ENCODE peak calls at places on chromosomes 11 and 22, in five cellular contexts. One of them, this sample, is unnamed.

GRCh38 chr11:2944953-2945756 is 15.9 kb upstream of the PHLDA2 start:
- DNase-seq in tibial artery: peak; percentile 95
- DNase-seq in K562: no peak
- DNase-seq in HFF-Myc: no peak
- DNase-seq in heart right ventricle: peak; percentile 87
- DNase-seq in this sample: peak; percentile 90

GRCh38 chr11:94120946-94121345 is 7.7 kb upstream of the PANX1 start:
- DNase-seq in tibial artery: no peak
- DNase-seq in K562: no peak
- DNase-seq in heart right ventricle: no peak
- DNase-seq in HFF-Myc: no peak
- DNase-seq in this sample: peak; percentile 32

GRCh38 chr11:130407978-130408377 is 20.4 kb downstream of the ADAMTS8 start:
- DNase-seq in heart right ventricle: no peak
- DNase-seq in HFF-Myc: peak; percentile 72
- DNase-seq in tibial artery: peak; percentile 78
- DNase-seq in K562: no peak
- DNase-seq in this sample: no peak

GRCh38 chr11:122441702-122442092 is 213.8 kb upstream of the UBASH3B start:
- DNase-seq in HFF-Myc: no peak
- DNase-seq in heart right ventricle: no peak
- DNase-seq in K562: no peak
- DNase-seq in tibial artery: no peak
- DNase-seq in this sample: no peak

GRCh38 chr11:61776561-61777075 is 15.8 kb downstream of the TMEM258 start:
- DNase-seq in tibial artery: no peak
- DNase-seq in HFF-Myc: no peak
- DNase-seq in heart right ventricle: peak; percentile 38
- DNase-seq in K562: peak; percentile 90
- DNase-seq in this sample: no peak

GRCh38 chr11:113906038-113906437 is 1.4 kb downstream of the HTR3B start:
- DNase-seq in heart right ventricle: no peak
- DNase-seq in HFF-Myc: no peak
- DNase-seq in K562: no peak
- DNase-seq in tibial artery: no peak
- DNase-seq in this sample: no peak

GRCh38 chr11:66183581-66184048 is 84.8 kb upstream of the RAB1B start:
- DNase-seq in heart right ventricle: no peak
- DNase-seq in K562: no peak
- DNase-seq in tibial artery: no peak
- DNase-seq in HFF-Myc: no peak
- DNase-seq in this sample: no peak

GRCh38 chr22:38927033-38927789 is 30.2 kb upstream of the APOBEC3A start:
- DNase-seq in K562: peak; percentile 30
- DNase-seq in heart right ventricle: peak; percentile 77
- DNase-seq in HFF-Myc: no peak
- DNase-seq in tibial artery: peak; percentile 86
- DNase-seq in this sample: no peak

GRCh38 chr11:106727261-106727660 is 291.0 kb downstream of the GUCY1A2 start:
- DNase-seq in K562: no peak
- DNase-seq in tibial artery: no peak
- DNase-seq in HFF-Myc: no peak
- DNase-seq in heart right ventricle: no peak
- DNase-seq in this sample: peak; percentile 19

GRCh38 chr11:94504689-94505293 is 7.5 kb upstream of the C11orf97 start:
- DNase-seq in HFF-Myc: no peak
- DNase-seq in heart right ventricle: no peak
- DNase-seq in tibial artery: no peak
- DNase-seq in K562: peak; percentile 40
- DNase-seq in this sample: peak; percentile 62

GRCh38 chr11:122796128-122796717 is 42.1 kb upstream of the CRTAM start:
- DNase-seq in K562: peak; percentile 39
- DNase-seq in tibial artery: no peak
- DNase-seq in heart right ventricle: peak; percentile 44
- DNase-seq in HFF-Myc: no peak
- DNase-seq in this sample: no peak

GRCh38 chr11:65355776-65356393 is 1.3 kb downstream of the TIGD3 start:
- DNase-seq in K562: no peak
- DNase-seq in tibial artery: peak; percentile 74
- DNase-seq in HFF-Myc: no peak
- DNase-seq in heart right ventricle: peak; percentile 52
- DNase-seq in this sample: no peak

GRCh38 chr11:65479184-65480145 is 19.4 kb upstream of the MALAT1 start:
- DNase-seq in heart right ventricle: peak; percentile 44
- DNase-seq in tibial artery: peak; percentile 90
- DNase-seq in K562: no peak
- DNase-seq in HFF-Myc: no peak
- DNase-seq in this sample: no peak

GRCh38 chr22:48579915-48580279 is 1247.8 kb downstream of the BRD1 start:
- DNase-seq in heart right ventricle: no peak
- DNase-seq in tibial artery: no peak
- DNase-seq in K562: no peak
- DNase-seq in HFF-Myc: no peak
- DNase-seq in this sample: no peak

GRCh38 chr22:28801845-28802594 is 1.7 kb upstream of the XBP1 start:
- DNase-seq in HFF-Myc: no peak
- DNase-seq in heart right ventricle: no peak
- DNase-seq in tibial artery: no peak
- DNase-seq in K562: peak; percentile 63
- DNase-seq in this sample: no peak

GRCh38 chr11:10350341-10350740 is 45.5 kb downstream of the ADM start:
- DNase-seq in HFF-Myc: no peak
- DNase-seq in heart right ventricle: no peak
- DNase-seq in tibial artery: no peak
- DNase-seq in K562: no peak
- DNase-seq in this sample: no peak

GRCh38 chr11:125946712-125947418 is 1.0 kb downstream of the VSIG10L2 start:
- DNase-seq in tibial artery: peak; percentile 45
- DNase-seq in heart right ventricle: no peak
- DNase-seq in K562: no peak
- DNase-seq in HFF-Myc: no peak
- DNase-seq in this sample: no peak

GRCh38 chr22:46077669-46078099 is 72.6 kb upstream of the PPARA start:
- DNase-seq in heart right ventricle: peak; percentile 12
- DNase-seq in K562: no peak
- DNase-seq in tibial artery: peak; percentile 65
- DNase-seq in HFF-Myc: no peak
- DNase-seq in this sample: no peak

GRCh38 chr11:17066691-17067090 is 10.8 kb downstream of the RPS13 start:
- DNase-seq in HFF-Myc: no peak
- DNase-seq in K562: no peak
- DNase-seq in tibial artery: no peak
- DNase-seq in heart right ventricle: no peak
- DNase-seq in this sample: no peak

GRCh38 chr11:78202733-78203167 is 14.0 kb downstream of the USP35 start:
- DNase-seq in heart right ventricle: no peak
- DNase-seq in tibial artery: no peak
- DNase-seq in K562: no peak
- DNase-seq in HFF-Myc: no peak
- DNase-seq in this sample: no peak

GRCh38 chr11:126537492-126537891 is 182.0 kb downstream of the ST3GAL4 start:
- DNase-seq in K562: no peak
- DNase-seq in heart right ventricle: no peak
- DNase-seq in HFF-Myc: no peak
- DNase-seq in tibial artery: no peak
- DNase-seq in this sample: no peak

GRCh38 chr11:46210133-46210636 is 67.3 kb upstream of the CREB3L1 start:
- DNase-seq in HFF-Myc: peak; percentile 16
- DNase-seq in heart right ventricle: no peak
- DNase-seq in tibial artery: no peak
- DNase-seq in K562: peak; percentile 49
- DNase-seq in this sample: no peak

GRCh38 chr11:63518548-63518947 is 12.7 kb downstream of the LGALS12 start:
- DNase-seq in HFF-Myc: no peak
- DNase-seq in tibial artery: no peak
- DNase-seq in heart right ventricle: no peak
- DNase-seq in K562: peak; percentile 18
- DNase-seq in this sample: peak; percentile 67

GRCh38 chr11:62544521-62545436 is 1.8 kb downstream of the AHNAK start:
- DNase-seq in K562: peak; percentile 48
- DNase-seq in tibial artery: no peak
- DNase-seq in heart right ventricle: peak; percentile 48
- DNase-seq in HFF-Myc: no peak
- DNase-seq in this sample: no peak

GRCh38 chr11:69867076-69868002 is 48.1 kb upstream of the FGF3 start:
- DNase-seq in K562: no peak
- DNase-seq in HFF-Myc: no peak
- DNase-seq in heart right ventricle: no peak
- DNase-seq in tibial artery: peak; percentile 69
- DNase-seq in this sample: peak; percentile 19

GRCh38 chr11:82863209-82863608 is 37.0 kb downstream of the PRCP start:
- DNase-seq in HFF-Myc: no peak
- DNase-seq in K562: no peak
- DNase-seq in tibial artery: no peak
- DNase-seq in heart right ventricle: no peak
- DNase-seq in this sample: no peak

GRCh38 chr11:3781423-3781822 is 15.9 kb downstream of the NUP98 start:
- DNase-seq in HFF-Myc: no peak
- DNase-seq in tibial artery: no peak
- DNase-seq in K562: no peak
- DNase-seq in heart right ventricle: no peak
- DNase-seq in this sample: no peak

GRCh38 chr11:61771195-61771894 is 18.9 kb downstream of the MYRF start:
- DNase-seq in K562: no peak
- DNase-seq in HFF-Myc: no peak
- DNase-seq in heart right ventricle: no peak
- DNase-seq in tibial artery: no peak
- DNase-seq in this sample: no peak

GRCh38 chr22:31995046-31995445 is 48.0 kb upstream of the SLC5A1 start:
- DNase-seq in heart right ventricle: no peak
- DNase-seq in HFF-Myc: no peak
- DNase-seq in K562: no peak
- DNase-seq in tibial artery: no peak
- DNase-seq in this sample: no peak

DNA sequence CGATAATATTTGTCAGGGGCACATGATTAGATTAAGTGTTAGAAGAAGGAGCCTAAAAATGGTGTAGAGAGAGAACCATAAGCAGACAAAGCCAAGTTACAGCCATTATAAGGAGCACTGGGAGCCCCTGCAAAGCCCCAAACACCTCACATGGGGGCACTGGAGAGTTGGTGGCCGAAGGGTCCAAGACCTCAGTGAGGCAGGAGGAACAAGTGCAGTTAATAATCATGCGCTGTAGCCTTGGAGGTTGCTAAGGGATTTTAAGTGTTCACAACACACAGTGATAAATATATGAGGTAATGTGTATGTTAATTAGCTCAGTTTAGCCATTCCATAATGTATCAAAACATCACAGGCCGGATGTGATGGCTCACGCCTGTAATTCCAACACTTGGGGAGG is 54.4 kb upstream of the JAM3 start:
- DNase-seq in heart right ventricle: peak; percentile 34
- DNase-seq in K562: peak; percentile 26
- DNase-seq in tibial artery: no peak
- DNase-seq in HFF-Myc: no peak
- DNase-seq in this sample: no peak
- TF ChIP-seq CTCF in heart right ventricle: peak; percentile 45
- TF ChIP-seq CTCF in K562: peak; percentile 44
- TF ChIP-seq CTCF in tibial artery: peak; percentile 25
- TF ChIP-seq CTCF in HFF-Myc: peak; percentile 34
- TF ChIP-seq CTCF in this sample: peak; percentile 25

GRCh38 chr11:847876-848275 is 5.2 kb downstream of the TSPAN4 start:
- DNase-seq in tibial artery: no peak
- DNase-seq in HFF-Myc: no peak
- DNase-seq in heart right ventricle: no peak
- DNase-seq in K562: no peak
- DNase-seq in this sample: no peak

GRCh38 chr11:848988-849824 is 6.6 kb downstream of the TSPAN4 start:
- DNase-seq in HFF-Myc: no peak
- DNase-seq in heart right ventricle: peak; percentile 57
- DNase-seq in tibial artery: no peak
- DNase-seq in K562: no peak
- DNase-seq in this sample: no peak

GRCh38 chr11:848380-848931 is 5.8 kb downstream of the TSPAN4 start:
- DNase-seq in heart right ventricle: peak; percentile 63
- DNase-seq in K562: peak; percentile 71
- DNase-seq in tibial artery: no peak
- DNase-seq in HFF-Myc: no peak
- DNase-seq in this sample: no peak

GRCh38 chr11:850777-851762 is 8.4 kb downstream of the TSPAN4 start:
- DNase-seq in K562: peak; percentile 56
- DNase-seq in HFF-Myc: no peak
- DNase-seq in heart right ventricle: no peak
- DNase-seq in tibial artery: no peak
- DNase-seq in this sample: no peak

GRCh38 chr11:849951-850776 is 7.5 kb downstream of the TSPAN4 start:
- DNase-seq in HFF-Myc: no peak
- DNase-seq in heart right ventricle: no peak
- DNase-seq in K562: no peak
- DNase-seq in tibial artery: no peak
- DNase-seq in this sample: no peak
- H3K4me3 ChIP-seq in HFF-Myc: peak overlapping the region; percentile 34
- H3K4me3 ChIP-seq in heart right ventricle: no peak overlapping the region
- H3K4me3 ChIP-seq in K562: no peak overlapping the region
- H3K4me3 ChIP-seq in tibial artery: peak overlapping the region; percentile 38
- H3K4me3 ChIP-seq in this sample: peak overlapping the region; percentile 49

DNA sequence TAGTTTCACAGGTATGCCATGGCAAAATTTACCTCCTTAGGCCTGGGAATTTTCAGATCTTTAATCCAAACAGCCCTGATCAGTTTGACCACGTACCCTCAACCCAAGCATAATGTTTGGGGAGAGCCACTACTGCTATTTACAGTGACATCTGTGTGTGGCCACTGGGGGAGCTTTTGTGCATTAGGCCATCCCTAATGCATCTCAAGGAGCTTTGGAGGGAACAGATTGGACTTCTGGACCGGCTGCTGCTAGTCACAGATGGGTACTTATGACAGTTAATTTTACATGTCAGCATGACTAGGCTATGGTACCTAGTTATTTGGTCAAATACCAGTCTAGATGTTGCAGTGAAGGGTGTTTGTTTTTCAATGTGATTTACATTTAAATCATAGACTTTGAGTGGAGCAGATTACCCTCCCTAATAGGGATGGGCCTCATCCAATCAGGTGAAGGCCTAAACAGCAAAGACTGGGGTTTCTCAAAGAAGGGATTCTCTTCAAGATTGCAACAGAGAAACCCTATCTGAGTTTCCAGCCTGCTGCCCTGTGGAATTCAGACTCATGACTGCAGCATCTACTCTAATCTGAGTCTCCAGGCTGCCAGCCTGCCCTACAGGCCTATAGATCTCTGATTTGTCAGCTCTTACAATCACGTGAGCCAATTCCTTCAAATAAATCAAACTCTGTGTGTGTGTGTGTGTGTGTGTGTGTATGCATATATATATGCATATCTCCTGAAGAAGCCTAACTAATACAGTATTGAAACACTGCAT is 37.9 kb upstream of the GALNT18 start:
- DNase-seq in HFF-Myc: no peak
- DNase-seq in tibial artery: no peak
- DNase-seq in heart right ventricle: no peak
- DNase-seq in K562: peak; percentile 16
- DNase-seq in this sample: no peak
- TF ChIP-seq CTCF in HFF-Myc: peak; percentile 19
- TF ChIP-seq CTCF in tibial artery: no peak
- TF ChIP-seq CTCF in heart right ventricle: peak; percentile 30
- TF ChIP-seq CTCF in K562: peak; percentile 40
- TF ChIP-seq CTCF in this sample: peak; percentile 15

GRCh38 chr11:68096962-68097361 is 24.2 kb downstream of the CHKA start:
- DNase-seq in tibial artery: no peak
- DNase-seq in heart right ventricle: no peak
- DNase-seq in K562: no peak
- DNase-seq in HFF-Myc: no peak
- DNase-seq in this sample: no peak

GRCh38 chr11:68099057-68099456 is 22.1 kb downstream of the CHKA start:
- DNase-seq in HFF-Myc: no peak
- DNase-seq in heart right ventricle: no peak
- DNase-seq in tibial artery: no peak
- DNase-seq in K562: no peak
- DNase-seq in this sample: no peak

GRCh38 chr11:68099474-68100405 is 21.4 kb downstream of the CHKA start:
- DNase-seq in tibial artery: no peak
- DNase-seq in HFF-Myc: no peak
- DNase-seq in heart right ventricle: peak; percentile 31
- DNase-seq in K562: peak; percentile 74
- DNase-seq in this sample: peak; percentile 84
- H3K4me3 ChIP-seq in tibial artery: no peak overlapping the region
- H3K4me3 ChIP-seq in HFF-Myc: no peak overlapping the region
- H3K4me3 ChIP-seq in heart right ventricle: no peak overlapping the region
- H3K4me3 ChIP-seq in K562: peak overlapping the region; percentile 15
- H3K4me3 ChIP-seq in this sample: peak overlapping the region; percentile 9

This sample was measured in astrocyte of the cerebellum.